ENCODE peak calls at places on chromosomes 6 and 20, in four cellular contexts. A is OCI-LY7, S is fibroblast of lung, Q is GM23248. G is an unnamed sample. For H3K79me2, the result is how much of the 10 kb centered on the place peaks cover.

GRCh38 chr6:154228521-154228905 is 128.1 kb downstream of the IPCEF1 start:
- DNase-seq in S (no peak), A (no peak), Q (no peak), G (no peak)

GRCh38 chr6:135147637-135148592 is 33.2 kb upstream of the MYB start:
- DNase-seq in Q (no peak), S (peak), A (no peak), G (no peak)

GRCh38 chr6:130677766-130678165 is 149.4 kb upstream of the SMLR1 start:
- DNase-seq in Q (no peak), S (no peak), A (no peak), G (no peak)

GRCh38 chr6:26459023-26459810 is 1.5 kb downstream of the BTN2A1 start:
- DNase-seq in S (no peak), A (no peak), Q (peak), G (no peak)

GRCh38 chr6:37029249-37029959 is 23.9 kb downstream of the FGD2 start:
- DNase-seq in S (peak), Q (peak), A (peak), G (peak)

GRCh38 chr6:119443993-119444641 is 94.6 kb upstream of the MAN1A1 start:
- DNase-seq in Q (peak), A (peak), S (peak), G (peak)

GRCh38 chr6:29702519-29703103 is 20.6 kb upstream of the HLA-F start:
- DNase-seq in A (peak), Q (peak), S (no peak), G (no peak)

GRCh38 chr6:110486756-110487155 is 10.3 kb upstream of the SLC22A16 start:
- DNase-seq in Q (no peak), S (no peak), A (no peak), G (no peak)

GRCh38 chr20:17612287-17612974 is 42.6 kb downstream of the DSTN start:
- DNase-seq in A (no peak), Q (peak), S (peak), G (peak)

GRCh38 chr6:38773338-38773737 is 58.2 kb downstream of the DNAH8 start:
- DNase-seq in Q (no peak), S (no peak), A (peak), G (no peak)

GRCh38 chr6:39821739-39822532 is 29.8 kb downstream of the DAAM2 start:
- DNase-seq in Q (no peak), S (peak), A (no peak), G (peak)

GRCh38 chr6:150588862-150589499 is 10.7 kb upstream of the PLEKHG1 start:
- DNase-seq in A (no peak), Q (no peak), S (no peak), G (no peak)

GRCh38 chr6:119483936-119484335 is 134.4 kb upstream of the MAN1A1 start:
- DNase-seq in S (peak), A (no peak), Q (peak), G (no peak)

GRCh38 chr6:42049116-42049809 is 1.1 kb upstream of the TAF8 start:
- DNase-seq in A (peak), S (no peak), Q (no peak), G (no peak)

GRCh38 chr6:49284134-49284533 is 178.9 kb downstream of the MMUT start:
- DNase-seq in Q (no peak), A (no peak), S (no peak), G (no peak)

GRCh38 chr6:71419954-71420692 is 131.5 kb downstream of the OGFRL1 start:
- DNase-seq in Q (peak), A (no peak), S (peak), G (peak)

GRCh38 chr20:31572042-31572700 is 32.9 kb upstream of the ID1 start:
- DNase-seq in S (no peak), A (no peak), Q (no peak), G (no peak)

GRCh38 chr20:11403711-11404110 is 514.0 kb upstream of the BTBD3 start:
- DNase-seq in A (no peak), Q (peak), S (no peak), G (no peak)

GRCh38 chr20:11401988-11402387 is 515.7 kb upstream of the BTBD3 start:
- DNase-seq in A (no peak), Q (no peak), S (no peak), G (no peak)
- H2AFZ ChIP-seq in A (no peak), Q (no peak), S (no peak), G (peak)

GRCh38 chr20:1824177-1824576 is 71.0 kb upstream of the SIRPA start:
- DNase-seq in S (no peak), A (no peak), Q (no peak), G (no peak)
- H3K79me2 ChIP-seq in S (under half), A (under half), Q (under half), G (under half)

DNA sequence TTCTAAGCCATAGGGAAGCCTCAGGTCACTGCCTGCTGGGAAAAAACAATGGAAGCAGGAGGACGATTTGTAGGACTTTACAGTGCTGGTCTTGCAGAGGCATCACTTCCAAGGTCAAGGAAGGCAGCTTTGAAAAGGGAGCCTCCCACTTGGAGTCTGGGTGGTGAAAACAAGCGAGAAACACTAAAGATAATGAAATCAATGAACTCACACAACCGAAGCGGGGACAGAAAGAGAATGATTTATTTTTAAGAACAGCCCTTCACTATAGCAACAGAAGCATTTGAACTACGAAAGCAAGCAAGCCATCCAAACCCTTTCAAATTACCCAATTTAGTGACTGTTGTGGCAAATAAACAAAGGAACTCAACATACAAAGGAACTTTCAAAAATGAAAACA is 227.5 kb downstream of the THBS2 start:
- DNase-seq in A (no peak), Q (no peak), S (peak), G (no peak)
- H3K4me3 ChIP-seq in A (no peak), Q (no peak), S (no peak), G (no peak)

GRCh38 chr20:35697696-35698297 is 1.4 kb downstream of the NFS1 start:
- DNase-seq in Q (no peak), A (no peak), S (no peak), G (peak)
- H2AFZ ChIP-seq in Q (peak), A (peak), S (no peak), G (peak)

GRCh38 chr6:89087881-89088280 is 7.3 kb downstream of the PNRC1 start:
- DNase-seq in Q (no peak), A (no peak), S (no peak), G (no peak)

GRCh38 chr6:89082439-89082838 is 1.9 kb downstream of the PNRC1 start:
- DNase-seq in Q (peak), S (peak), A (peak), G (no peak)

GRCh38 chr6:89084542-89084941 is 4.0 kb downstream of the PNRC1 start:
- DNase-seq in S (no peak), Q (no peak), A (no peak), G (no peak)

GRCh38 chr6:89084954-89085353 is 4.4 kb downstream of the PNRC1 start:
- DNase-seq in A (no peak), S (no peak), Q (no peak), G (no peak)

GRCh38 chr6:89085409-89086012 is 5.0 kb downstream of the PNRC1 start:
- DNase-seq in A (no peak), Q (no peak), S (no peak), G (no peak)
- H3K79me2 ChIP-seq in A (under half), Q (half or more), S (under half), G (under half)

DNA sequence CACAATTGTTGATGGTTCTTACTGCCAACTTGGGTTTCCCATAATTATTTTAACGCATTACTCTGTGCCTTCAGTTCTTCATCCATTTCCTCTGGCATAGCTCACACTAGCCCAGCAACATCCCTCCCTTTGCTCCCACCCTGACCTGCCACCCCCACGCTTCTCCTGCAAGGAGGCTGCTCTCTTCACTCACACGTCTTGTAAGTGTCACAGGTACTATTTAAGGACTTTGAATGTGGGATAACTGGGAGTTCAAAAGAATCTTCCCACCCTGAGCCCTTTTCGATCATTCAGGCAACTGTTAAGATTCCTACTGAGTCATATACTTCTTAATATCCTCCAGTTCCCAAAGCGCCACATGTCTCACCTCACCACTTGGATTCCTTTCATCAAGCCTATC is 95.4 kb downstream of the PXDC1 start:
- DNase-seq in Q (no peak), S (no peak), A (no peak), G (no peak)
- H3K4me3 ChIP-seq in Q (no peak), S (no peak), A (no peak), G (no peak)

GRCh38 chr6:10332121-10332520 is 82.8 kb downstream of the TFAP2A start:
- DNase-seq in Q (no peak), S (no peak), A (no peak), G (no peak)
- H2AFZ ChIP-seq in Q (no peak), S (no peak), A (no peak), G (no peak)

G was measured in osteoblast.